ENCODE peak calls at places on chromosomes 11 and 22, in eight cellular contexts. One of them, this sample, is unnamed.

GRCh38 chr11:44680982-44681597 is 45.7 kb upstream of the TSPAN18 start:
- DNase-seq in A549: no peak
- DNase-seq in activated CD4-positive, CD25-positive, alpha-beta regulatory T cell treated with anti-CD3 and anti-CD28 coated beads, Interleukin-2, amount 50 U/mL, for 16 hours: peak
- DNase-seq in MV-4-11: no peak
- DNase-seq in NCI-H1694 treated with DMSO at 0.1 percent for 48 hours: no peak
- DNase-seq in HFFc6: peak
- DNase-seq in brain microvascular endothelial cell: no peak
- DNase-seq in NCI-H774: no peak
- DNase-seq in this sample: no peak

GRCh38 chr11:1772270-1773130 is 8.8 kb upstream of the CTSD start:
- DNase-seq in NCI-H774: no peak
- DNase-seq in MV-4-11: peak
- DNase-seq in brain microvascular endothelial cell: peak
- DNase-seq in A549: peak
- DNase-seq in activated CD4-positive, CD25-positive, alpha-beta regulatory T cell treated with anti-CD3 and anti-CD28 coated beads, Interleukin-2, amount 50 U/mL, for 16 hours: peak
- DNase-seq in NCI-H1694 treated with DMSO at 0.1 percent for 48 hours: no peak
- DNase-seq in HFFc6: peak
- DNase-seq in this sample: peak

GRCh38 chr11:34809191-34810106 is 106.7 kb downstream of the APIP start:
- DNase-seq in activated CD4-positive, CD25-positive, alpha-beta regulatory T cell treated with anti-CD3 and anti-CD28 coated beads, Interleukin-2, amount 50 U/mL, for 16 hours: no peak
- DNase-seq in NCI-H774: no peak
- DNase-seq in A549: no peak
- DNase-seq in NCI-H1694 treated with DMSO at 0.1 percent for 48 hours: no peak
- DNase-seq in MV-4-11: no peak
- DNase-seq in HFFc6: peak
- DNase-seq in brain microvascular endothelial cell: peak
- DNase-seq in this sample: no peak

GRCh38 chr22:29096736-29097669 is 24.2 kb downstream of the KREMEN1 start:
- DNase-seq in NCI-H1694 treated with DMSO at 0.1 percent for 48 hours: no peak
- DNase-seq in activated CD4-positive, CD25-positive, alpha-beta regulatory T cell treated with anti-CD3 and anti-CD28 coated beads, Interleukin-2, amount 50 U/mL, for 16 hours: no peak
- DNase-seq in NCI-H774: no peak
- DNase-seq in brain microvascular endothelial cell: no peak
- DNase-seq in MV-4-11: no peak
- DNase-seq in A549: no peak
- DNase-seq in HFFc6: no peak
- DNase-seq in this sample: no peak

GRCh38 chr11:108220721-108221346 is 1.6 kb downstream of the NPAT start:
- DNase-seq in A549: no peak
- DNase-seq in NCI-H774: no peak
- DNase-seq in MV-4-11: no peak
- DNase-seq in brain microvascular endothelial cell: no peak
- DNase-seq in HFFc6: no peak
- DNase-seq in activated CD4-positive, CD25-positive, alpha-beta regulatory T cell treated with anti-CD3 and anti-CD28 coated beads, Interleukin-2, amount 50 U/mL, for 16 hours: no peak
- DNase-seq in NCI-H1694 treated with DMSO at 0.1 percent for 48 hours: no peak
- DNase-seq in this sample: no peak

GRCh38 chr11:35082322-35083180 is 56.4 kb upstream of the CD44 start:
- DNase-seq in activated CD4-positive, CD25-positive, alpha-beta regulatory T cell treated with anti-CD3 and anti-CD28 coated beads, Interleukin-2, amount 50 U/mL, for 16 hours: peak
- DNase-seq in MV-4-11: peak
- DNase-seq in NCI-H774: no peak
- DNase-seq in HFFc6: peak
- DNase-seq in NCI-H1694 treated with DMSO at 0.1 percent for 48 hours: no peak
- DNase-seq in brain microvascular endothelial cell: peak
- DNase-seq in A549: peak
- DNase-seq in this sample: peak

GRCh38 chr11:64790205-64791095 is 12.1 kb upstream of the SF1 start:
- DNase-seq in NCI-H1694 treated with DMSO at 0.1 percent for 48 hours: no peak
- DNase-seq in NCI-H774: no peak
- DNase-seq in A549: no peak
- DNase-seq in activated CD4-positive, CD25-positive, alpha-beta regulatory T cell treated with anti-CD3 and anti-CD28 coated beads, Interleukin-2, amount 50 U/mL, for 16 hours: no peak
- DNase-seq in MV-4-11: no peak
- DNase-seq in brain microvascular endothelial cell: no peak
- DNase-seq in HFFc6: no peak
- DNase-seq in this sample: no peak

GRCh38 chr11:64619811-64620285 is 28.8 kb downstream of the SLC22A12 start:
- DNase-seq in NCI-H774: no peak
- DNase-seq in HFFc6: peak
- DNase-seq in A549: no peak
- DNase-seq in brain microvascular endothelial cell: peak
- DNase-seq in MV-4-11: peak
- DNase-seq in NCI-H1694 treated with DMSO at 0.1 percent for 48 hours: no peak
- DNase-seq in activated CD4-positive, CD25-positive, alpha-beta regulatory T cell treated with anti-CD3 and anti-CD28 coated beads, Interleukin-2, amount 50 U/mL, for 16 hours: no peak
- DNase-seq in this sample: no peak

GRCh38 chr11:128725630-128726461 is 32.0 kb downstream of the FLI1 start:
- DNase-seq in NCI-H774: no peak
- DNase-seq in brain microvascular endothelial cell: no peak
- DNase-seq in MV-4-11: peak
- DNase-seq in NCI-H1694 treated with DMSO at 0.1 percent for 48 hours: no peak
- DNase-seq in A549: no peak
- DNase-seq in HFFc6: peak
- DNase-seq in activated CD4-positive, CD25-positive, alpha-beta regulatory T cell treated with anti-CD3 and anti-CD28 coated beads, Interleukin-2, amount 50 U/mL, for 16 hours: no peak
- DNase-seq in this sample: no peak

GRCh38 chr11:130157840-130158239 is 1.7 kb upstream of the ST14 start:
- DNase-seq in activated CD4-positive, CD25-positive, alpha-beta regulatory T cell treated with anti-CD3 and anti-CD28 coated beads, Interleukin-2, amount 50 U/mL, for 16 hours: no peak
- DNase-seq in A549: no peak
- DNase-seq in MV-4-11: no peak
- DNase-seq in NCI-H1694 treated with DMSO at 0.1 percent for 48 hours: no peak
- DNase-seq in NCI-H774: no peak
- DNase-seq in HFFc6: no peak
- DNase-seq in brain microvascular endothelial cell: no peak
- DNase-seq in this sample: no peak

GRCh38 chr11:69086152-69086551 is 37.4 kb downstream of the TPCN2 start:
- DNase-seq in MV-4-11: no peak
- DNase-seq in A549: no peak
- DNase-seq in NCI-H1694 treated with DMSO at 0.1 percent for 48 hours: no peak
- DNase-seq in HFFc6: no peak
- DNase-seq in activated CD4-positive, CD25-positive, alpha-beta regulatory T cell treated with anti-CD3 and anti-CD28 coated beads, Interleukin-2, amount 50 U/mL, for 16 hours: no peak
- DNase-seq in NCI-H774: no peak
- DNase-seq in brain microvascular endothelial cell: no peak
- DNase-seq in this sample: no peak

GRCh38 chr11:64090811-64091516 is 55.2 kb downstream of the FLRT1 start:
- DNase-seq in HFFc6: no peak
- DNase-seq in NCI-H774: no peak
- DNase-seq in brain microvascular endothelial cell: no peak
- DNase-seq in NCI-H1694 treated with DMSO at 0.1 percent for 48 hours: no peak
- DNase-seq in MV-4-11: peak
- DNase-seq in activated CD4-positive, CD25-positive, alpha-beta regulatory T cell treated with anti-CD3 and anti-CD28 coated beads, Interleukin-2, amount 50 U/mL, for 16 hours: no peak
- DNase-seq in A549: peak
- DNase-seq in this sample: peak

GRCh38 chr11:36793542-36793926 is 195.5 kb upstream of the RAG2 start:
- DNase-seq in activated CD4-positive, CD25-positive, alpha-beta regulatory T cell treated with anti-CD3 and anti-CD28 coated beads, Interleukin-2, amount 50 U/mL, for 16 hours: no peak
- DNase-seq in HFFc6: no peak
- DNase-seq in NCI-H1694 treated with DMSO at 0.1 percent for 48 hours: no peak
- DNase-seq in A549: no peak
- DNase-seq in brain microvascular endothelial cell: no peak
- DNase-seq in MV-4-11: no peak
- DNase-seq in NCI-H774: no peak
- DNase-seq in this sample: no peak

GRCh38 chr11:116339306-116339705 is 433.5 kb downstream of the BUD13 start:
- DNase-seq in A549: no peak
- DNase-seq in NCI-H1694 treated with DMSO at 0.1 percent for 48 hours: no peak
- DNase-seq in brain microvascular endothelial cell: no peak
- DNase-seq in NCI-H774: no peak
- DNase-seq in HFFc6: no peak
- DNase-seq in activated CD4-positive, CD25-positive, alpha-beta regulatory T cell treated with anti-CD3 and anti-CD28 coated beads, Interleukin-2, amount 50 U/mL, for 16 hours: no peak
- DNase-seq in MV-4-11: no peak
- DNase-seq in this sample: no peak

GRCh38 chr11:30285416-30286121 is 37.3 kb upstream of the ARL14EP start:
- DNase-seq in brain microvascular endothelial cell: peak
- DNase-seq in A549: no peak
- DNase-seq in HFFc6: no peak
- DNase-seq in MV-4-11: no peak
- DNase-seq in NCI-H774: no peak
- DNase-seq in activated CD4-positive, CD25-positive, alpha-beta regulatory T cell treated with anti-CD3 and anti-CD28 coated beads, Interleukin-2, amount 50 U/mL, for 16 hours: no peak
- DNase-seq in NCI-H1694 treated with DMSO at 0.1 percent for 48 hours: no peak
- DNase-seq in this sample: no peak

GRCh38 chr11:92589512-92589911 is 364.9 kb downstream of the FAT3 start:
- DNase-seq in A549: no peak
- DNase-seq in NCI-H774: no peak
- DNase-seq in MV-4-11: no peak
- DNase-seq in activated CD4-positive, CD25-positive, alpha-beta regulatory T cell treated with anti-CD3 and anti-CD28 coated beads, Interleukin-2, amount 50 U/mL, for 16 hours: no peak
- DNase-seq in brain microvascular endothelial cell: no peak
- DNase-seq in NCI-H1694 treated with DMSO at 0.1 percent for 48 hours: no peak
- DNase-seq in HFFc6: no peak
- DNase-seq in this sample: no peak

GRCh38 chr11:1757861-1758610 is 5.7 kb downstream of the CTSD start:
- DNase-seq in NCI-H1694 treated with DMSO at 0.1 percent for 48 hours: no peak
- DNase-seq in activated CD4-positive, CD25-positive, alpha-beta regulatory T cell treated with anti-CD3 and anti-CD28 coated beads, Interleukin-2, amount 50 U/mL, for 16 hours: no peak
- DNase-seq in A549: no peak
- DNase-seq in NCI-H774: no peak
- DNase-seq in brain microvascular endothelial cell: no peak
- DNase-seq in MV-4-11: peak
- DNase-seq in HFFc6: no peak
- DNase-seq in this sample: no peak

GRCh38 chr11:46248270-46249102 is 29.0 kb upstream of the CREB3L1 start:
- DNase-seq in MV-4-11: peak
- DNase-seq in NCI-H774: no peak
- DNase-seq in A549: peak
- DNase-seq in HFFc6: peak
- DNase-seq in NCI-H1694 treated with DMSO at 0.1 percent for 48 hours: no peak
- DNase-seq in brain microvascular endothelial cell: peak
- DNase-seq in activated CD4-positive, CD25-positive, alpha-beta regulatory T cell treated with anti-CD3 and anti-CD28 coated beads, Interleukin-2, amount 50 U/mL, for 16 hours: no peak
- DNase-seq in this sample: peak

GRCh38 chr22:43110444-43110926 is at the start of gene BIK:
- DNase-seq in NCI-H1694 treated with DMSO at 0.1 percent for 48 hours: peak
- DNase-seq in MV-4-11: peak
- DNase-seq in A549: no peak
- DNase-seq in NCI-H774: no peak
- DNase-seq in HFFc6: no peak
- DNase-seq in activated CD4-positive, CD25-positive, alpha-beta regulatory T cell treated with anti-CD3 and anti-CD28 coated beads, Interleukin-2, amount 50 U/mL, for 16 hours: peak
- DNase-seq in brain microvascular endothelial cell: no peak
- DNase-seq in this sample: no peak

This sample was measured in RCC 7860.